ENCODE peak calls at places on chromosomes 1 and 21, in four cellular contexts. Q, A, N and S are unnamed samples.
A peak's percentile ranks its signal among the peaks of the same experiment; 100 is the strongest.

GRCh38 chr1:32020338-32020737 is 6.7 kb downstream of the KHDRBS1 start:
- DNase-seq in Q (no peak), A (no peak), N (no peak), S (no peak)

GRCh38 chr1:36143424-36143823 is 5.9 kb downstream of the TRAPPC3 start:
- DNase-seq in Q (no peak), A (no peak), N (no peak), S (no peak)

GRCh38 chr1:61131716-61132115 is 49.4 kb downstream of the NFIA start:
- DNase-seq in Q (no peak), A (no peak), N (no peak), S (no peak)

GRCh38 chr21:34715985-34716596 is 47.3 kb downstream of the CLIC6 start:
- DNase-seq in Q (no peak), A (no peak), N (no peak), S (no peak)

GRCh38 chr1:175890958-175891357 is 147.6 kb upstream of the TNR start:
- DNase-seq in Q (no peak), A (no peak), N (no peak), S (no peak)

GRCh38 chr1:113946668-113947387 is 17.7 kb downstream of the HIPK1 start:
- DNase-seq in Q (no peak), A (no peak), N (no peak), S (no peak)

GRCh38 chr1:204513117-204513716 is 3.0 kb upstream of the MDM4 start:
- DNase-seq in Q (no peak), A (peak; percentile 52), N (no peak), S (no peak)

GRCh38 chr1:170583186-170583585 is 51.2 kb downstream of the GORAB start:
- DNase-seq in Q (no peak), A (no peak), N (no peak), S (no peak)

GRCh38 chr1:81827942-81828341 is 27.2 kb downstream of the ADGRL2 start:
- DNase-seq in Q (no peak), A (no peak), N (no peak), S (no peak)

GRCh38 chr1:57632401-57632800 is 208.5 kb upstream of the DAB1 start:
- DNase-seq in Q (no peak), A (no peak), N (no peak), S (no peak)

GRCh38 chr1:22529901-22530621 is 33.2 kb upstream of the EPHA8 start:
- DNase-seq in Q (no peak), A (no peak), N (peak; percentile 33), S (no peak)

GRCh38 chr1:113871597-113872113 is at the start of gene PTPN22:
- DNase-seq in Q (peak; percentile 60), A (peak; percentile 77), N (no peak), S (no peak)

GRCh38 chr21:42466700-42467612 is 29.1 kb downstream of the RSPH1 start:
- DNase-seq in Q (no peak), A (no peak), N (no peak), S (no peak)

GRCh38 chr1:176820292-176821056 is 344.0 kb downstream of the ASTN1 start:
- DNase-seq in Q (no peak), A (no peak), N (no peak), S (no peak)

GRCh38 chr1:232933026-232933425 is 17.4 kb upstream of the NTPCR start:
- DNase-seq in Q (no peak), A (no peak), N (no peak), S (no peak)

GRCh38 chr1:38536089-38536488 is 323.5 kb downstream of the RRAGC start:
- DNase-seq in Q (no peak), A (no peak), N (no peak), S (no peak)

GRCh38 chr21:42941696-42942085 is 16.3 kb upstream of the ERVH48-1 start:
- DNase-seq in Q (no peak), A (no peak), N (no peak), S (no peak)

GRCh38 chr1:46180082-46180616 is 3.9 kb upstream of the P3R3URF start:
- DNase-seq in Q (no peak), A (no peak), N (no peak), S (no peak)

GRCh38 chr1:47478090-47478489 is 40.2 kb downstream of the FOXD2 start:
- DNase-seq in Q (no peak), A (no peak), N (no peak), S (no peak)

GRCh38 chr1:226223786-226224244 is 351 bp downstream of the MIXL1 start:
- DNase-seq in Q (no peak), A (no peak), N (no peak), S (peak; percentile 56)

GRCh38 chr1:172609528-172609927 is 49.4 kb upstream of the FASLG start:
- DNase-seq in Q (no peak), A (no peak), N (no peak), S (no peak)

GRCh38 chr1:239361403-239361802 is 25.0 kb upstream of the CHRM3 start:
- DNase-seq in Q (no peak), A (no peak), N (peak; percentile 78), S (no peak)

GRCh38 chr1:11280719-11281376 is 7.8 kb downstream of the UBIAD1 start:
- DNase-seq in Q (no peak), A (no peak), N (no peak), S (no peak)

GRCh38 chr1:27412502-27412901 is 20.1 kb downstream of the GPR3 start:
- DNase-seq in Q (no peak), A (no peak), N (no peak), S (no peak)

GRCh38 chr1:173038875-173039554 is 11.7 kb downstream of the TNFSF18 start:
- DNase-seq in Q (no peak), A (no peak), N (no peak), S (no peak)

GRCh38 chr1:24955161-24955560 is 25.1 kb upstream of the RUNX3 start:
- DNase-seq in Q (no peak), A (no peak), N (peak; percentile 19), S (no peak)